ENCODE peak calls at places on chromosomes 7 and 10, in eight cellular contexts. P is HCEC 1CT; W is activated B cell treated with CpG ODN at 0.5 μM for 24 hours; I is memory B cell; F is H9; J is stimulated activated CD8-positive, alpha-beta memory T cell treated with anti-CD3 and anti-CD28 coated beads, Interleukin-4, amount 100 ng/mL, for 1 hour; M is activated CD8-positive, alpha-beta T cell treated with anti-CD3 and anti-CD28 coated beads for 36 hours; H is Calu3. R is an unnamed sample.

GRCh38 chr10:102597131-102597891 is 47.0 kb upstream of the TRIM8 start:
- DNase-seq in M (no peak), P (no peak), F (no peak), H (no peak), J (no peak), W (no peak), I (no peak), R (no peak)

GRCh38 chr7:47228386-47229014 is 353.4 kb downstream of the TNS3 start:
- DNase-seq in J (no peak), F (peak), W (no peak), P (no peak), H (peak), M (no peak), I (no peak), R (no peak)

GRCh38 chr10:20004087-20004523 is 187.9 kb downstream of the PLXDC2 start:
- DNase-seq in F (no peak), I (no peak), H (no peak), J (no peak), W (no peak), M (no peak), P (no peak), R (no peak)

GRCh38 chr7:96303686-96304443 is 18.0 kb downstream of the SLC25A13 start:
- DNase-seq in M (no peak), F (no peak), H (no peak), J (no peak), W (no peak), P (peak), I (no peak), R (no peak)

GRCh38 chr10:43256531-43257209 is 10.2 kb downstream of the RASGEF1A start:
- DNase-seq in W (no peak), H (no peak), M (no peak), I (no peak), F (no peak), P (no peak), J (no peak), R (no peak)

GRCh38 chr7:41010967-41011366 is 691.9 kb downstream of the INHBA start:
- DNase-seq in I (no peak), M (no peak), P (peak), H (no peak), F (no peak), J (no peak), W (no peak), R (no peak)

GRCh38 chr7:28539289-28539981 is 127.1 kb downstream of the CREB5 start:
- DNase-seq in M (no peak), J (no peak), F (no peak), H (no peak), I (no peak), P (no peak), W (no peak), R (no peak)

GRCh38 chr7:98286093-98286525 is 4.6 kb downstream of the BRI3 start:
- DNase-seq in W (no peak), H (peak), P (peak), J (no peak), M (no peak), I (no peak), F (no peak), R (no peak)

GRCh38 chr10:122450336-122450990 is 4.0 kb upstream of the ARMS2 start:
- DNase-seq in P (no peak), M (no peak), F (no peak), I (no peak), J (no peak), H (no peak), W (no peak), R (no peak)

GRCh38 chr7:116683786-116684185 is 11.8 kb downstream of the MET start:
- DNase-seq in J (no peak), P (no peak), H (no peak), M (no peak), W (no peak), I (peak), F (no peak), R (no peak)

GRCh38 chr10:77392236-77392721 is 245.3 kb downstream of the KCNMA1 start:
- DNase-seq in I (no peak), W (no peak), P (peak), M (no peak), H (no peak), F (no peak), J (no peak), R (no peak)

GRCh38 chr7:150362989-150363769 is 5.4 kb upstream of the REPIN1 start:
- DNase-seq in F (no peak), H (no peak), M (no peak), W (no peak), P (no peak), J (no peak), I (no peak), R (no peak)

GRCh38 chr7:24882989-24883631 is 96.9 kb downstream of the OSBPL3 start:
- DNase-seq in J (no peak), I (no peak), W (no peak), M (peak), F (no peak), P (peak), H (no peak), R (no peak)

GRCh38 chr7:93799750-93800357 is 90.7 kb downstream of the TFPI2 start:
- DNase-seq in I (no peak), J (no peak), M (no peak), H (no peak), W (no peak), P (peak), F (no peak), R (no peak)

GRCh38 chr7:75573477-75574019 is 81.4 kb downstream of the SPDYE5 start:
- DNase-seq in W (no peak), P (no peak), J (no peak), M (no peak), H (no peak), I (no peak), F (no peak), R (no peak)

GRCh38 chr7:144975882-144976281 is 140.0 kb upstream of the TPK1 start:
- DNase-seq in I (no peak), P (peak), F (no peak), W (no peak), J (no peak), H (no peak), M (no peak), R (no peak)

GRCh38 chr7:94003446-94004023 is 620 bp downstream of the BET1 start:
- DNase-seq in M (peak), W (no peak), H (no peak), J (no peak), P (peak), F (no peak), I (no peak), R (no peak)

GRCh38 chr7:30596043-30596641 is 1.5 kb downstream of the GARS1 start:
- DNase-seq in J (no peak), M (peak), I (no peak), P (peak), H (peak), F (no peak), W (no peak), R (no peak)

GRCh38 chr7:127953423-127953822 is 77.8 kb downstream of the LRRC4 start:
- DNase-seq in M (no peak), W (no peak), I (no peak), P (no peak), F (no peak), H (no peak), J (no peak), R (no peak)

R was measured in neural crest cell.